ENCODE peak calls at places on chromosomes 1 and 21, in six cellular contexts. C is type B pancreatic cell, Q is uterus, A is progenitor cell of endocrine pancreas, V is HFF-Myc, E is cardiac fibroblast. L is an unnamed sample.

GRCh38 chr1:27504588-27505419 is 14.8 kb upstream of the WASF2 start:
- DNase-seq in Q (peak; percentile 85), E (peak; percentile 44), V (no peak), A (no peak), C (no peak), L (peak; percentile 91)

GRCh38 chr1:208247696-208248095 is 3.5 kb upstream of the PLXNA2 start:
- DNase-seq in C (no peak), Q (no peak), E (no peak), V (no peak), A (no peak), L (no peak)

GRCh38 chr1:240790851-240791250 is 178.9 kb upstream of the GREM2 start:
- DNase-seq in Q (no peak), E (peak; percentile 69), C (no peak), V (no peak), A (no peak), L (no peak)

GRCh38 chr1:21324368-21325137 is 34.3 kb upstream of the ECE1 start:
- DNase-seq in C (no peak), A (no peak), E (peak; percentile 96), Q (peak; percentile 87), V (peak; percentile 80), L (peak; percentile 90)

GRCh38 chr1:10143961-10144485 is 66.3 kb upstream of the KIF1B start:
- DNase-seq in Q (no peak), C (no peak), A (no peak), E (no peak), V (no peak), L (no peak)

GRCh38 chr1:150626150-150626549 is 3.3 kb downstream of the ENSA start:
- DNase-seq in Q (no peak), A (no peak), E (no peak), V (no peak), C (no peak), L (no peak)

GRCh38 chr1:69755647-69756046 is 187.9 kb downstream of the LRRC7 start:
- DNase-seq in E (no peak), V (no peak), C (no peak), A (no peak), Q (no peak), L (no peak)

GRCh38 chr1:40848530-40849189 is 13.5 kb downstream of the CITED4 start:
- DNase-seq in A (peak; percentile 56), E (peak; percentile 82), Q (peak; percentile 60), V (peak; percentile 43), C (no peak), L (no peak)

GRCh38 chr1:156436319-156437043 is 64.1 kb downstream of the MEF2D start:
- DNase-seq in V (no peak), E (no peak), Q (no peak), C (no peak), A (no peak), L (no peak)

GRCh38 chr1:119626841-119627240 is 21.2 kb downstream of the ZNF697 start:
- DNase-seq in A (no peak), V (no peak), E (peak; percentile 58), C (no peak), Q (peak; percentile 31), L (no peak)

GRCh38 chr1:26387447-26387846 is 14.9 kb upstream of the ZNF683 start:
- DNase-seq in C (no peak), E (peak; percentile 62), A (no peak), V (peak; percentile 32), Q (no peak), L (no peak)

GRCh38 chr1:97174039-97174704 is 452.6 kb downstream of the PTBP2 start:
- DNase-seq in E (no peak), C (no peak), V (no peak), A (no peak), Q (no peak), L (no peak)

GRCh38 chr21:29164330-29164942 is 34.0 kb downstream of the MAP3K7CL start:
- DNase-seq in V (peak; percentile 67), E (peak; percentile 95), Q (no peak), C (no peak), A (no peak), L (no peak)

GRCh38 chr1:186325239-186325638 is 49.8 kb downstream of the TPR start:
- DNase-seq in Q (no peak), E (peak; percentile 43), C (no peak), A (no peak), V (peak; percentile 11), L (no peak)

GRCh38 chr1:176033474-176033873 is 173.6 kb downstream of the COP1 start:
- DNase-seq in E (peak; percentile 48), C (no peak), Q (no peak), A (no peak), V (peak; percentile 2), L (no peak)

GRCh38 chr1:81351864-81352263 is 448.9 kb upstream of the ADGRL2 start:
- DNase-seq in C (no peak), V (no peak), A (no peak), E (no peak), Q (no peak), L (no peak)

GRCh38 chr1:81345110-81345509 is 455.6 kb upstream of the ADGRL2 start:
- DNase-seq in Q (no peak), A (no peak), C (no peak), E (no peak), V (no peak), L (no peak)

GRCh38 chr1:81349194-81349965 is 451.4 kb upstream of the ADGRL2 start:
- DNase-seq in A (no peak), V (no peak), C (no peak), E (no peak), Q (no peak), L (no peak)
- TF ChIP-seq CTCF in A (no peak), V (no peak), C (no peak), E (no peak), Q (no peak), L (no peak)

GRCh38 chr1:39505289-39505688 is 13.9 kb downstream of the BMP8A start:
- DNase-seq in E (no peak), V (no peak), C (no peak), A (no peak), Q (no peak), L (no peak)

GRCh38 chr1:39508857-39509305 is 17.4 kb downstream of the BMP8A start:
- DNase-seq in V (no peak), Q (no peak), E (peak; percentile 60), A (no peak), C (no peak), L (no peak)

GRCh38 chr1:39509360-39510009 is 18.0 kb downstream of the BMP8A start:
- DNase-seq in E (peak; percentile 71), C (no peak), Q (peak; percentile 52), A (no peak), V (no peak), L (no peak)

GRCh38 chr1:39508266-39508665 is 16.8 kb downstream of the BMP8A start:
- DNase-seq in A (no peak), Q (no peak), C (no peak), V (no peak), E (no peak), L (no peak)

DNA sequence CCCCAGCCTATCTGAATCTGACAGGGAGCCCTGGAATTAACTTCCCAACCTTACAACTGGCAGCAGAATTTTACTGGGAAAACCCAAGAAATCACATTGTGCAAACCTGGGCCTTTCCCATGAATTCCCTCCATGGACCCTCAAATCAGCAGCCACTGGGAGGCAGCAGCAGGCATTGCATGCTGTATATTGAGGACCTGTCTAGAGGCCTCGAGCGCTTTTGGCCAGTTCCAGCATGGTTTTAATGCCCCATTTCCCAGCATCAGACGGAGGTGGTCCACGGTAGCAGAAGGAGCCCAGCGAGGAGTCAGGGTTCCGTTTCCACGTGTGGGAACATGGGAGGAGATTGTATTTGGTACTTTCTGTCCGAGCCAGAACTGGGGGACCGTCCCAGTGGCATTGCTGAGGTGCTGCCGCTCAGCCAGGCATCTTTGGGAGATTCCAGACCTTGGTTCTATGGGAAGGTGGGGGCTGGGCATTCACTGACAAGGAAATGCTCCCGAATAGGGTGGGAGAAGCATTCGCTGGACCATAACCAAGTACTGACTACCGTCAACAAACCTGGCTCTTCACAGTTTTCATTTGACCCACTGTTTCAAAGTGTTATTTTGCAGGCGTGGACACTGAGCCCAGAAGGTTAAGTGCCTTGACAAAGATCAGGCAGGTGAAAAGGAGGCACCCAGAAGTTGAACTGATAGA is 15.9 kb downstream of the BMP8A start:
- DNase-seq in V (no peak), Q (no peak), C (no peak), E (peak; percentile 36), A (no peak), L (no peak)
- TF ChIP-seq CTCF in V (peak; percentile 42), Q (no peak), C (peak; percentile 58), E (peak; percentile 25), A (peak; percentile 43), L (peak; percentile 37)

GRCh38 chr1:23567629-23567995 is 8.3 kb upstream of the ID3 start:
- DNase-seq in V (no peak), E (no peak), Q (no peak), A (no peak), C (no peak), L (no peak)

GRCh38 chr1:23567996-23568607 is 8.8 kb upstream of the ID3 start:
- DNase-seq in A (peak; percentile 73), E (no peak), V (no peak), Q (no peak), C (no peak), L (no peak)

GRCh38 chr1:23563755-23564374 is 4.6 kb upstream of the ID3 start:
- DNase-seq in E (no peak), Q (no peak), A (no peak), V (no peak), C (no peak), L (no peak)

GRCh38 chr1:23568608-23569383 is 9.5 kb upstream of the ID3 start:
- DNase-seq in C (no peak), Q (no peak), E (no peak), V (no peak), A (no peak), L (no peak)

DNA sequence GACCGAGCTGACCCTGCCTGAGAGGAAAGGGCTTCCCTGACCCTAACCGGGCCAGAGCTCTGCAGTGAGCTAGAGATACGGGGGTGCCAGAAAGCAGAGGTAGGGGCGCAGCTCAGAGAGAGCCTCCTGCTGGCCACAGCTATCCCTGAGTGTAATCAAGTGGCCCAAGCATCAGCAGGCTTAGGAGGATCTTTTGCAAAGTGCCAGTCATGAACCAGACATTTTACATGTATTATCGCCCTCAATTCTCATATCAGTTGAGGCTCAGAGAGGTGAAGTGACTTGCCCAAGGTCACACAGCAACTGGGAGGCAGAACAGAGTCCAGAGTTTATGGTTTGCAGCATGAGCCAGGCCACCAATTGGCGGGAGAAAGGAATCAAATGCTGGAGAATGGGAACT is 7.0 kb upstream of the ID3 start:
- DNase-seq in V (no peak), C (no peak), A (no peak), Q (no peak), E (no peak), L (no peak)
- TF ChIP-seq CTCF in V (peak; percentile 15), C (peak; percentile 24), A (no peak), Q (no peak), E (peak; percentile 31), L (peak; percentile 14)

DNA sequence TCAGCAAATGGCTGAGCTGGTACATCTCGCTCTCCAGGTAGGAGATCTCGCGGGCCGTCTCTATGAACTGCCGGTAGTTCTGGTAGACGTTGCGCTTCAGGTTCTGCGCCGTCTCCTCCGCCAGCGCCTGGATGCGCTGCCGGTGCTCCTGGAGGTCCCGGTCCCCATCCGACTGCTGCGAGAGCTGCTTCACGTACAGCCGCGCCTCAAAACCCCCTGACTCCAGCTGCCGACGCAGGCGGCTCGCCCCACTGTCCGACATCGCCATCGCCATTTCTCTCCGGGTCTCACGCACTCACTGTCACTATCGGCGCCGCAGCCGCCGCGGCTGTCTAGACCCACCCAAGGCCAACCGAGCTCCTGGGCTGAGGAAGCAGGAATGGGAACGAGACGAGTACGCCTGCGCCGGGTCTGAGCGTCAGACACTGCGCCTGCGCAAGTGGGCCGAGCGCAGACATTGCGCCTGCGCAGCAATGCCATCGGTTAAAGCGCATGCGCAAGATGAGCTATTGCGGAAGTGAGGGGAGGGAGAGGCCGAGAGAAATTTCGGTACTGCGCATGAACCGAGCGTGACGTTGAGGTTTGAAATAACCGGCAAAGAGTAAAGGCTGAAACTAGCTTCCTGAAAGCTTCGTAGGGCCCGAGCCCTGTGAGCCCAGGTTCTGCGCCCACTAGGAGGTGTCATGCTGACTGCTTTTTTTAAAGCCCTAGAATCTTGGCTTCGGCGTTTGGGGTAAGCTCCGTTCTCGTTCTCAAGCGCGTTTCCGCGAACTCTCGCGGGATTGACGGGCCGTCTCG is at the start of gene EXOC8:
- DNase-seq in Q (peak; percentile 95), V (peak; percentile 95), E (peak; percentile 98), C (peak; percentile 99), A (peak; percentile 98), L (peak; percentile 100)
- TF ChIP-seq CTCF in Q (no peak), V (no peak), E (no peak), C (no peak), A (peak; percentile 12), L (no peak)